ENCODE peak calls at places on chromosomes 5 and 9, in nine cellular contexts. C, R, V, I, U, Z, K, D and X are unnamed samples. For H3K4me1, the result is how much of the 10 kb centered on the place peaks cover.

GRCh38 chr5:130514984-130515690 is 610.9 kb downstream of the CHSY3 start:
- DNase-seq in R (no peak), I (no peak), Z (peak), U (peak), K (no peak), D (peak), V (peak), C (no peak), X (no peak)

GRCh38 chr9:85151247-85151646 is 481.7 kb downstream of the NTRK2 start:
- DNase-seq in U (no peak), K (no peak), D (no peak), V (no peak), R (no peak), C (no peak), Z (no peak), I (no peak), X (no peak)

GRCh38 chr9:86277072-86277471 is 5.3 kb downstream of the ISCA1 start:
- DNase-seq in R (no peak), U (no peak), D (no peak), K (no peak), Z (no peak), C (no peak), V (no peak), I (no peak), X (no peak)

GRCh38 chr9:91714020-91714721 is 235.9 kb downstream of the ROR2 start:
- DNase-seq in D (peak), K (peak), U (peak), I (peak), Z (peak), C (peak), V (peak), R (peak), X (peak)

GRCh38 chr9:122551371-122551770 is 1.5 kb upstream of the OR1N2 start:
- DNase-seq in I (no peak), D (no peak), U (no peak), V (no peak), Z (no peak), C (no peak), K (no peak), R (no peak), X (no peak)

GRCh38 chr9:35790385-35791291 is 753 bp upstream of the NPR2 start:
- DNase-seq in Z (peak), V (peak), R (peak), U (peak), K (peak), D (peak), C (peak), I (peak), X (peak)

GRCh38 chr9:126063326-126063725 is 263.3 kb upstream of the MVB12B start:
- DNase-seq in U (no peak), C (no peak), R (no peak), D (no peak), Z (no peak), K (no peak), I (no peak), V (no peak), X (no peak)

GRCh38 chr9:107653263-107653821 is 163.8 kb upstream of the KLF4 start:
- DNase-seq in U (no peak), C (no peak), Z (no peak), K (no peak), R (no peak), I (peak), V (no peak), D (no peak), X (no peak)

GRCh38 chr5:159965031-159965837 is 43.7 kb upstream of the TTC1 start:
- DNase-seq in Z (peak), R (no peak), V (peak), I (no peak), D (peak), K (no peak), U (peak), C (peak), X (no peak)

GRCh38 chr9:108104991-108105390 is 615.4 kb upstream of the KLF4 start:
- DNase-seq in U (no peak), I (no peak), Z (no peak), D (no peak), R (no peak), K (no peak), C (no peak), V (no peak), X (no peak)

GRCh38 chr9:127083133-127083532 is 39.3 kb downstream of the ANGPTL2 start:
- DNase-seq in R (no peak), D (no peak), K (no peak), I (no peak), C (no peak), Z (no peak), V (no peak), U (no peak), X (no peak)

GRCh38 chr9:26939934-26940711 is 6.9 kb downstream of the PLAA start:
- DNase-seq in K (no peak), I (no peak), D (no peak), R (no peak), V (no peak), Z (no peak), C (no peak), U (peak), X (no peak)

GRCh38 chr9:36023260-36024048 is 13.3 kb upstream of the RECK start:
- DNase-seq in C (peak), Z (peak), K (peak), V (peak), U (peak), I (peak), R (peak), D (peak), X (peak)

GRCh38 chr5:14235872-14236271 is 92.7 kb downstream of the TRIO start:
- DNase-seq in C (no peak), D (no peak), V (peak), Z (no peak), I (no peak), R (no peak), U (no peak), K (no peak), X (no peak)

GRCh38 chr5:165757756-165758155 is 2252.3 kb downstream of the MAT2B start:
- DNase-seq in I (no peak), K (no peak), D (no peak), Z (no peak), R (no peak), V (no peak), U (no peak), C (no peak), X (no peak)

GRCh38 chr9:100639851-100640250 is 62.0 kb downstream of the CAVIN4 start:
- DNase-seq in K (no peak), V (no peak), R (no peak), U (no peak), Z (no peak), D (no peak), I (no peak), C (no peak), X (no peak)

GRCh38 chr9:98054376-98054951 is 2.1 kb upstream of the NANS start:
- DNase-seq in I (no peak), D (no peak), Z (no peak), U (no peak), C (no peak), K (no peak), R (no peak), V (no peak), X (no peak)

GRCh38 chr9:34454571-34455065 is 3.8 kb downstream of the FAM219A start:
- DNase-seq in Z (peak), C (no peak), I (no peak), K (no peak), D (peak), V (peak), R (no peak), U (peak), X (no peak)

GRCh38 chr5:2724031-2724581 is 27.4 kb downstream of the IRX2 start:
- DNase-seq in K (no peak), U (no peak), V (no peak), C (no peak), I (no peak), D (no peak), Z (no peak), R (no peak), X (no peak)

GRCh38 chr5:138790684-138791083 is 37.5 kb downstream of the CTNNA1 start:
- DNase-seq in U (no peak), D (no peak), Z (peak), V (peak), I (no peak), C (no peak), R (no peak), K (no peak), X (no peak)

GRCh38 chr5:36665638-36666037 is 59.2 kb downstream of the SLC1A3 start:
- DNase-seq in C (no peak), V (no peak), U (no peak), K (no peak), R (no peak), D (no peak), Z (no peak), I (no peak), X (no peak)

GRCh38 chr5:175895701-175896102 is 24.3 kb downstream of the CPLX2 start:
- DNase-seq in Z (no peak), D (no peak), R (peak), U (no peak), K (no peak), V (no peak), C (no peak), I (no peak), X (no peak)

GRCh38 chr5:95723632-95724369 is 7.3 kb upstream of the RHOBTB3 start:
- DNase-seq in U (no peak), Z (peak), K (no peak), I (no peak), D (no peak), C (peak), R (no peak), V (peak), X (no peak)

GRCh38 chr9:77763566-77763965 is 115.4 kb upstream of the GNA14 start:
- DNase-seq in C (no peak), U (no peak), R (no peak), I (no peak), Z (no peak), V (no peak), K (no peak), D (peak), X (no peak)

GRCh38 chr5:32144637-32145207 is 29.4 kb downstream of the GOLPH3 start:
- DNase-seq in K (no peak), Z (no peak), C (peak), V (no peak), I (no peak), D (no peak), R (no peak), U (no peak), X (no peak)

GRCh38 chr5:59328801-59329296 is 564.7 kb downstream of the PDE4D start:
- DNase-seq in C (no peak), I (no peak), Z (peak), V (no peak), K (no peak), U (peak), D (peak), R (no peak), X (no peak)

GRCh38 chr5:33075731-33076130 is 364.6 kb downstream of the NPR3 start:
- DNase-seq in K (no peak), R (no peak), C (no peak), U (peak), V (peak), D (no peak), I (no peak), Z (peak), X (no peak)

GRCh38 chr9:70539526-70539925 is 125.1 kb upstream of the KLF9 start:
- DNase-seq in U (peak), K (no peak), C (no peak), V (no peak), I (no peak), Z (peak), R (no peak), D (no peak), X (no peak)

GRCh38 chr5:19855453-19855852 is 132.5 kb downstream of the CDH18 start:
- DNase-seq in Z (no peak), R (no peak), C (no peak), I (no peak), U (no peak), K (no peak), V (peak), D (no peak), X (no peak)

GRCh38 chr9:121736964-121737462 is 85.6 kb downstream of the DAB2IP start:
- DNase-seq in C (peak), R (no peak), Z (no peak), I (no peak), K (no peak), D (peak), U (no peak), V (peak), X (no peak)

GRCh38 chr5:122183098-122183794 is 53.9 kb downstream of the ZNF474 start:
- DNase-seq in I (peak), U (peak), D (peak), K (no peak), V (peak), Z (peak), C (peak), R (no peak), X (no peak)

GRCh38 chr5:159912033-159912800 is 4.1 kb upstream of the ADRA1B start:
- DNase-seq in K (no peak), Z (peak), R (no peak), C (no peak), V (peak), I (no peak), U (peak), D (peak), X (no peak)

GRCh38 chr5:140103154-140103553 is 10.8 kb upstream of the PURA start:
- DNase-seq in K (no peak), V (no peak), Z (no peak), C (no peak), R (no peak), I (no peak), D (no peak), U (no peak), X (no peak)

GRCh38 chr5:168227001-168227400 is 64.4 kb upstream of the WWC1 start:
- DNase-seq in D (no peak), C (no peak), Z (no peak), U (no peak), V (peak), I (no peak), K (no peak), R (no peak), X (no peak)

GRCh38 chr5:172713113-172713808 is 57.7 kb downstream of the DUSP1 start:
- DNase-seq in U (peak), D (peak), Z (no peak), K (peak), C (peak), V (peak), R (peak), I (peak), X (no peak)

GRCh38 chr5:158063052-158063451 is 204.1 kb upstream of the CLINT1 start:
- DNase-seq in U (no peak), Z (no peak), K (no peak), C (no peak), R (no peak), I (no peak), V (no peak), D (no peak), X (no peak)

GRCh38 chr5:43168175-43168574 is 23.9 kb upstream of the NIM1K start:
- DNase-seq in K (no peak), Z (no peak), V (no peak), U (no peak), I (no peak), C (no peak), R (no peak), D (no peak), X (no peak)

GRCh38 chr5:139708877-139709586 is 60.9 kb downstream of the CXXC5 start:
- DNase-seq in Z (peak), C (peak), K (no peak), R (peak), U (peak), D (peak), I (no peak), V (peak), X (no peak)

GRCh38 chr9:98594551-98595160 is 114.1 kb downstream of the GABBR2 start:
- DNase-seq in U (no peak), C (no peak), R (no peak), I (no peak), Z (no peak), K (no peak), D (no peak), V (no peak), X (no peak)

DNA sequence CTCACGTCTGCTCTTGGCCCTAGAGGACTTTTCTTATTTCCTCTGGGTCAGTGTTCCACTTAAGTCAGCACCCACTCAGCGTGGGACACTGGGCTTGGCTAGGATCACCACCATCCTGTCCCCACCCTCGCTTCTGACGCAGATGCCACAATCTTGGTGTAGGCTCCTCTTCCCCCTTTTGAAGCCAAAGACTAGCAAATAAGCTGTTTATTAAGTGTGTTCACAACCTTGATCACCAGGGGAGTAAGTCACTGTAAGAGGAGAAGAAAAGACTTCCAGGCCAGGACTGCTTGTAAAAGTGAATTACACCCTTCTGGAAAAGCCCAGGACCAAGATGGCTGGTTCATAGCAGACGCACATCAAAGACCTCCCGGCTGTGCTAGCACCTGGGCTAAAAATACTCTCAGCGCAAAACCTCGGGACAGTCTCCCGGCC is 69.6 kb downstream of the RAPGEF1 start:
- DNase-seq in Z (no peak), I (peak), U (no peak), K (no peak), V (no peak), R (peak), D (no peak), C (no peak), X (no peak)
- H3K27ac ChIP-seq in Z (no peak), I (peak), U (no peak), K (no peak), V (no peak), R (peak), D (no peak), C (peak), X (no peak)

DNA sequence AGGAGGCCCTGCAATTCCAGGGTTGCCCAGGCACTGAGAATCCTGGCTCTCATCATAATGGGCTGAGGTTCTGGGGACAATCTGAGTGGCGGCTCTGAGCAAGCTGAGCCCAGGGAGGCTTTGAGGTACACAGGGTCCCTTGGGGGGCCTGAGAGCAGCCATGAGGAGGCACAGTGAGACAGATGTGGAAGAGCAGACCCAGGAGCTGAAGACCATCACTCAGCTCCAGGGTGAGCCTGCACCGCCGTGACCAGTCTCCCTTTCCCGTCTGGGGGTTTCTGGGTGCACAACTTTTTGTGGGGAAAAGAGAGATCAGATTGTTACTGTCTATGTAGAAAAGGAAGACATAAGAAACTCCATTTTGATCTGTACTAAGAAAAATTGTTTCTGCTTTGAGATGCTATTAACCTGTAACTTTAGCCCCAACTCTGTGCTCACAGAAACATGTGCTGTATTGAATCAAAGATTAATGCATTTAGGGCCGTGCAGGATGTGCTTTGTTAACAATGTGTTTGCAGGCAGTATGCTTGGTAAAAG is at the start of gene CCDC183:
- DNase-seq in Z (no peak), V (no peak), U (no peak), C (no peak), D (no peak), I (no peak), K (no peak), R (no peak), X (no peak)
- H3K4me1 ChIP-seq in Z (under half), V (under half), U (under half), C (half or more), D (under half), I (half or more), K (under half), R (under half), X (under half)

GRCh38 chr9:19232830-19233194 is 2.3 kb downstream of the DENND4C start:
- DNase-seq in K (peak), R (no peak), I (no peak), Z (peak), D (no peak), U (peak), C (no peak), V (peak), X (no peak)
- H3K27ac ChIP-seq in K (peak), R (no peak), I (peak), Z (no peak), D (peak), U (no peak), C (peak), V (peak), X (no peak)

DNA sequence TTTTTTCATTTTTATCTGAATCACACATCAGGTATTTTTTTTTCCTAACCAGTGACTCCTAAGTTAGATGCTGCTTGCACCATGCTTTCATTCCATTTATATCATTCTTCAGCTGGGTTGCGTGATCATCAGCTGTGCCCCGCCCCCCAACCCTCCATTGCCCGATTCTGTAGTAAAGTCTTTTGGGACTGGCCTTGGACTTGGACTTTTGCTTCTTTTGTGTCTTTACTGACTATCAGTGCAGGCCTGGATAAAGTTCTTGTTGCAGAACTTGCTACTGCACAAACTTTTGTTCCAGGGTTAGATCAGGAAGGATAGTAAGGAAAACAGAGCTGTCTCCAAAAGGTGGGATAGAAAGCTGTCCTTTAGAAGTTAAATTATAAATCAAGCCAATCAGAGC is 38.5 kb downstream of the SLC22A5 start:
- DNase-seq in Z (no peak), C (no peak), V (peak), U (no peak), R (no peak), K (no peak), I (no peak), D (no peak), X (no peak)
- H3K4me1 ChIP-seq in Z (under half), C (under half), V (under half), U (under half), R (under half), K (under half), I (under half), D (under half), X (under half)

GRCh38 chr5:110917161-110917875 is 154.2 kb upstream of the TSLP start:
- DNase-seq in Z (peak), R (no peak), D (no peak), C (no peak), I (no peak), V (peak), U (peak), K (no peak), X (no peak)
- H3K27ac ChIP-seq in Z (peak), R (no peak), D (no peak), C (no peak), I (no peak), V (no peak), U (peak), K (no peak), X (no peak)

GRCh38 chr5:1476181-1476966 is 31.1 kb upstream of the SLC6A3 start:
- DNase-seq in V (no peak), U (no peak), K (no peak), I (peak), Z (no peak), D (no peak), C (no peak), R (no peak), X (no peak)

GRCh38 chr5:1477341-1477740 is 32.1 kb upstream of the SLC6A3 start:
- DNase-seq in R (no peak), C (peak), U (no peak), I (peak), K (no peak), Z (peak), D (no peak), V (no peak), X (no peak)

GRCh38 chr5:1478333-1478732 is 33.1 kb upstream of the SLC6A3 start:
- DNase-seq in U (no peak), C (no peak), Z (no peak), K (no peak), D (no peak), I (no peak), R (no peak), V (no peak), X (no peak)

GRCh38 chr5:1474875-1475543 is 29.8 kb upstream of the SLC6A3 start:
- DNase-seq in I (peak), R (no peak), V (no peak), C (no peak), D (no peak), U (no peak), Z (no peak), K (no peak), X (no peak)

GRCh38 chr5:1476967-1477310 is 31.7 kb upstream of the SLC6A3 start:
- DNase-seq in I (peak), U (no peak), Z (no peak), K (no peak), V (no peak), D (no peak), R (no peak), C (no peak), X (no peak)
- H3K4me1 ChIP-seq in I (under half), U (under half), Z (under half), K (under half), V (under half), D (under half), R (under half), C (under half), X (under half)

GRCh38 chr9:124399999-124400940 is 15.0 kb downstream of the PSMB7 start:
- DNase-seq in U (no peak), Z (peak), R (no peak), C (no peak), I (no peak), K (no peak), D (no peak), V (peak), X (no peak)
- H3K27ac ChIP-seq in U (peak), Z (peak), R (no peak), C (no peak), I (peak), K (no peak), D (no peak), V (peak), X (no peak)

GRCh38 chr9:113222482-113222841 is 1.1 kb downstream of the SLC31A1 start:
- DNase-seq in Z (peak), R (no peak), C (no peak), K (no peak), U (peak), I (no peak), D (no peak), V (peak), X (no peak)
- H3K4me1 ChIP-seq in Z (under half), R (under half), C (under half), K (under half), U (under half), I (under half), D (under half), V (under half), X (under half)